ENCODE peak calls at places on chromosomes 13 and 19, in six cellular contexts. One of them, this sample, is unnamed.

GRCh38 chr19:9847087-9847671 is 12.1 kb downstream of the PIN1 start:
- DNase-seq in cardiac fibroblast: peak; percentile 93
- DNase-seq in epithelial cell of proximal tubule: no peak
- DNase-seq in AG09309: peak; percentile 91
- DNase-seq in AG04450: peak; percentile 90
- DNase-seq in lower lobe of right lung: no peak
- DNase-seq in this sample: peak; percentile 70

GRCh38 chr13:64934569-64935362 is 2295.4 kb downstream of the PCDH9 start:
- DNase-seq in epithelial cell of proximal tubule: no peak
- DNase-seq in lower lobe of right lung: no peak
- DNase-seq in AG09309: no peak
- DNase-seq in AG04450: no peak
- DNase-seq in cardiac fibroblast: no peak
- DNase-seq in this sample: no peak

GRCh38 chr13:78680611-78681010 is 21.7 kb upstream of the OBI1 start:
- DNase-seq in cardiac fibroblast: no peak
- DNase-seq in epithelial cell of proximal tubule: no peak
- DNase-seq in lower lobe of right lung: no peak
- DNase-seq in AG09309: no peak
- DNase-seq in AG04450: no peak
- DNase-seq in this sample: no peak

GRCh38 chr19:50803633-50804419 is 13.6 kb downstream of the ACP4 start:
- DNase-seq in cardiac fibroblast: peak; percentile 15
- DNase-seq in AG04450: no peak
- DNase-seq in AG09309: no peak
- DNase-seq in lower lobe of right lung: no peak
- DNase-seq in epithelial cell of proximal tubule: no peak
- DNase-seq in this sample: no peak

GRCh38 chr19:7942981-7943443 is 454 bp downstream of the TIMM44 start:
- DNase-seq in AG09309: no peak
- DNase-seq in lower lobe of right lung: no peak
- DNase-seq in cardiac fibroblast: no peak
- DNase-seq in AG04450: no peak
- DNase-seq in epithelial cell of proximal tubule: no peak
- DNase-seq in this sample: no peak

GRCh38 chr13:42747399-42747873 is 33.9 kb upstream of the FAM216B start:
- DNase-seq in lower lobe of right lung: no peak
- DNase-seq in AG04450: peak; percentile 94
- DNase-seq in cardiac fibroblast: peak; percentile 70
- DNase-seq in epithelial cell of proximal tubule: peak; percentile 31
- DNase-seq in AG09309: peak; percentile 80
- DNase-seq in this sample: no peak

GRCh38 chr13:37869506-37869755 is 141 bp downstream of the TRPC4 start:
- DNase-seq in cardiac fibroblast: no peak
- DNase-seq in AG04450: no peak
- DNase-seq in AG09309: no peak
- DNase-seq in epithelial cell of proximal tubule: no peak
- DNase-seq in lower lobe of right lung: no peak
- DNase-seq in this sample: no peak

GRCh38 chr19:4089400-4089908 is 22.8 kb upstream of the ZBTB7A start:
- DNase-seq in AG04450: no peak
- DNase-seq in lower lobe of right lung: peak; percentile 78
- DNase-seq in AG09309: no peak
- DNase-seq in epithelial cell of proximal tubule: no peak
- DNase-seq in cardiac fibroblast: no peak
- DNase-seq in this sample: no peak

GRCh38 chr19:3033595-3034193 is 4.6 kb upstream of the TLE2 start:
- DNase-seq in AG09309: no peak
- DNase-seq in epithelial cell of proximal tubule: no peak
- DNase-seq in AG04450: no peak
- DNase-seq in lower lobe of right lung: no peak
- DNase-seq in cardiac fibroblast: no peak
- DNase-seq in this sample: no peak

GRCh38 chr19:5250127-5250659 is 90.4 kb downstream of the PTPRS start:
- DNase-seq in cardiac fibroblast: no peak
- DNase-seq in AG04450: no peak
- DNase-seq in epithelial cell of proximal tubule: no peak
- DNase-seq in lower lobe of right lung: no peak
- DNase-seq in AG09309: no peak
- DNase-seq in this sample: no peak

GRCh38 chr13:69264362-69265334 is 843.0 kb upstream of the ATXN8OS start:
- DNase-seq in epithelial cell of proximal tubule: no peak
- DNase-seq in AG09309: no peak
- DNase-seq in AG04450: no peak
- DNase-seq in lower lobe of right lung: no peak
- DNase-seq in cardiac fibroblast: no peak
- DNase-seq in this sample: no peak

GRCh38 chr13:94546071-94546839 is 49.7 kb downstream of the TGDS start:
- DNase-seq in AG04450: no peak
- DNase-seq in lower lobe of right lung: no peak
- DNase-seq in AG09309: no peak
- DNase-seq in epithelial cell of proximal tubule: no peak
- DNase-seq in cardiac fibroblast: no peak
- DNase-seq in this sample: no peak

GRCh38 chr13:94550030-94550738 is 45.8 kb downstream of the TGDS start:
- DNase-seq in AG09309: peak; percentile 7
- DNase-seq in AG04450: peak; percentile 7
- DNase-seq in cardiac fibroblast: peak; percentile 50
- DNase-seq in epithelial cell of proximal tubule: peak; percentile 13
- DNase-seq in lower lobe of right lung: no peak
- DNase-seq in this sample: no peak

GRCh38 chr13:94549241-94550029 is 46.5 kb downstream of the TGDS start:
- DNase-seq in lower lobe of right lung: peak; percentile 96
- DNase-seq in cardiac fibroblast: peak; percentile 97
- DNase-seq in epithelial cell of proximal tubule: peak; percentile 78
- DNase-seq in AG09309: peak; percentile 89
- DNase-seq in AG04450: peak; percentile 92
- DNase-seq in this sample: peak; percentile 59

GRCh38 chr13:94552095-94552494 is 43.9 kb downstream of the TGDS start:
- DNase-seq in cardiac fibroblast: no peak
- DNase-seq in AG09309: no peak
- DNase-seq in lower lobe of right lung: no peak
- DNase-seq in AG04450: no peak
- DNase-seq in epithelial cell of proximal tubule: no peak
- DNase-seq in this sample: no peak

DNA sequence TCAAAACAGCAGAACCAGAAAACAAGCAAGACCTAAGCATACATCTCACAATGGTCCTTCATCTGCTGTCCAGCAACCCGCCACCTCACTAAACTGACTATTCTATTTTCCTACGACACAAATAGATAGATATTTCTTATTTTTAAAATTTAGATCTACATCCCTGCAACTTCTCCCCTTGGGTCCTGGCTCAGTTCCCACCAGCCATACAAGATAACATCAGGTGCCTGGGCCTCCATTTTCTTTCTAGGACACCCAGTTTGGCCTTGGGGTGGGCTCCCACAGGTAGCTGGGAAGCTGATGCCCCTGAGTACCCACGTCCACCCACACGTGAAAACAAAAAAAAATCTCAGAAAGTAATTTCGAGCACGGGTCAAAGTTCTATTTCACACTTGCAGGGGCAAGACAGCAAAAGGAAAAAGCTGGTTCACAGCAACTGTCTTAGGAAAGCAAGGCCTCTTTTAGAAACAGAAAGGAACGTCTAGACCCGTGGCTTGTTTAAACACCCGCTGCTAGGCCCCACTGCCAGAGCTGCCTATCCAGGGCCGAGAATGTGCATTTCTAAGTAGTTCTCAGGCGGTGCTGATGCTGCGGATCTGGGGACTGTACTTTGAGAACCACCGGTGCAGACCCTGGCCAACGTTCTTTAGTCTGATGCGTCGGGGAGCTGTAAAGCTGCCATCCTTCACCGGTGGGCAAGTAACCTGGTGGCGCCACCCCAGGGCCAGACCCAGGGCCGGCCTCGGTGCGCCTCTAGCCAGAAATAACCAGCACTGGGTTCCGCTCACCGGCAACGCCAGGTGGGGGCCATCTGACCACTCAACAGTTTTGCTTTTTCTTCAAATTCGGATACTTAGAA is 47.3 kb downstream of the TGDS start:
- DNase-seq in AG04450: no peak
- DNase-seq in epithelial cell of proximal tubule: peak; percentile 2
- DNase-seq in cardiac fibroblast: peak; percentile 51
- DNase-seq in lower lobe of right lung: peak; percentile 71
- DNase-seq in AG09309: peak; percentile 7
- DNase-seq in this sample: no peak
- TF ChIP-seq CTCF in AG04450: no peak
- TF ChIP-seq CTCF in epithelial cell of proximal tubule: peak; percentile 19
- TF ChIP-seq CTCF in cardiac fibroblast: peak; percentile 5
- TF ChIP-seq CTCF in lower lobe of right lung: peak; percentile 24
- TF ChIP-seq CTCF in AG09309: no peak
- TF ChIP-seq CTCF in this sample: no peak

DNA sequence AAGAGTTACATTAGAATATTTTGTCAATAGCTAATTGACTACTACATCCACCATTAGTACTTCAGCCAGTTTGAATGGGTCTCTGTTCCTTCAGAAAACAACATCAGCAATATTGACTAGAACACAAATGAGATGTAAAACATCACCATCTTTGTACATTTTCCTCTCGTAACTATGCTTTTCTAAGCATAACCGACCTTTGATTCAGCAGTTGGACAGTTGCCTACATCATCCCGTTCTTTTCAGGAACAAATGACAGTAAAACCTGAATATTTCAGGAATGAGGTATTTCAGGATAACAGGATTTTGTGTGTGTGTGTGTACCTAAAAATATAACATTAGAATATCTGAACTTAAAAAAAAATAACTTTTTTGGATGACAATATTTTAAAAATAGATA is 60.9 kb downstream of the STARD13 start:
- DNase-seq in AG09309: no peak
- DNase-seq in epithelial cell of proximal tubule: no peak
- DNase-seq in lower lobe of right lung: no peak
- DNase-seq in cardiac fibroblast: peak; percentile 51
- DNase-seq in AG04450: no peak
- DNase-seq in this sample: no peak
- TF ChIP-seq CTCF in AG09309: no peak
- TF ChIP-seq CTCF in epithelial cell of proximal tubule: no peak
- TF ChIP-seq CTCF in lower lobe of right lung: no peak
- TF ChIP-seq CTCF in cardiac fibroblast: no peak
- TF ChIP-seq CTCF in AG04450: no peak
- TF ChIP-seq CTCF in this sample: no peak

DNA sequence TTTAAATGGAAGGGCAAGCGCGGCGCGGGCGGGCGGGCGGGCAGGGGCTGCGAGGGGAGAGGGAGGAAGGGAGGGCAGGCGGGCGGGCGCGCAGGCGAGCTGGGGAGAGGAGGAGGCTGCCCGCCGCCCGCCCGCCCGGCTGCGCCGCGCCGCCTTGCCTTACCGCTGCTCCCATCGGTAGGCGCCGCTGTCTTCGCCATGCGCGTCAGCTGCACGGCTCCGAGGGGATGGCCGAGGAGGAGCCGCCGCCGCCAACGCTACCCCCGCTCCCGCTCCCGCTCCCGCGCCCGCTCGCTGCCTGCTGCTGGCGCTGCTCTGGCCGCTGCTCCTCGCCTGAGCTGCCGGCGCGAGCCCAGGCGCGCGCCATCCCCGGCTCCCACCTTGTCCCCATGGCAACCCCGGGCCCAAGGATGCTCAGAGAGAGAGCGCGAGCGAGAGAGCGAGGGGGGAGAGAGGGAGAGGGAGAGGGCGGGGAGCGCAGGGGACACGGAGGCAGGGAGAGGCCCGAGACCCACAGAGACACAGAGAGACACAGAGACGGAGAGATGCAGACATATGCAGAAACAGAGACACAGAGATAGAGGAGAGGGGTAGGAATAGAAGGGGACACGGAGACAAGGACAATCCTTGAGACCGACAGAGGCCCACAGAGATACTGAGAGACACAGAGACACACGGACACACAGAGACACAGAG is 40.3 kb downstream of the DEDD2 start:
- DNase-seq in lower lobe of right lung: peak; percentile 80
- DNase-seq in cardiac fibroblast: peak; percentile 73
- DNase-seq in AG09309: no peak
- DNase-seq in AG04450: peak; percentile 32
- DNase-seq in epithelial cell of proximal tubule: no peak
- DNase-seq in this sample: peak; percentile 47
- TF ChIP-seq CTCF in lower lobe of right lung: peak; percentile 46
- TF ChIP-seq CTCF in cardiac fibroblast: peak; percentile 28
- TF ChIP-seq CTCF in AG09309: peak; percentile 33
- TF ChIP-seq CTCF in AG04450: peak; percentile 40
- TF ChIP-seq CTCF in epithelial cell of proximal tubule: peak; percentile 13
- TF ChIP-seq CTCF in this sample: peak; percentile 42

GRCh38 chr19:19361075-19361594 is 40.5 kb downstream of the MAU2 start:
- DNase-seq in AG09309: peak; percentile 50
- DNase-seq in lower lobe of right lung: peak; percentile 72
- DNase-seq in epithelial cell of proximal tubule: no peak
- DNase-seq in AG04450: peak; percentile 58
- DNase-seq in cardiac fibroblast: peak; percentile 89
- DNase-seq in this sample: peak; percentile 66
- TF ChIP-seq CTCF in AG09309: peak; percentile 80
- TF ChIP-seq CTCF in lower lobe of right lung: peak; percentile 87
- TF ChIP-seq CTCF in epithelial cell of proximal tubule: peak; percentile 75
- TF ChIP-seq CTCF in AG04450: peak; percentile 77
- TF ChIP-seq CTCF in cardiac fibroblast: peak; percentile 89
- TF ChIP-seq CTCF in this sample: peak; percentile 56

GRCh38 chr19:57403737-57404537 is 7.0 kb upstream of the ZNF17 start:
- DNase-seq in cardiac fibroblast: no peak
- DNase-seq in AG04450: no peak
- DNase-seq in epithelial cell of proximal tubule: no peak
- DNase-seq in lower lobe of right lung: no peak
- DNase-seq in AG09309: no peak
- DNase-seq in this sample: no peak

GRCh38 chr19:57410748-57411671 is at the start of gene ZNF17:
- DNase-seq in AG04450: peak; percentile 83
- DNase-seq in epithelial cell of proximal tubule: peak; percentile 56
- DNase-seq in AG09309: peak; percentile 70
- DNase-seq in lower lobe of right lung: peak; percentile 97
- DNase-seq in cardiac fibroblast: peak; percentile 95
- DNase-seq in this sample: peak; percentile 88

GRCh38 chr19:57406516-57407123 is 4.3 kb upstream of the ZNF17 start:
- DNase-seq in cardiac fibroblast: peak; percentile 69
- DNase-seq in AG04450: peak; percentile 15
- DNase-seq in epithelial cell of proximal tubule: peak; percentile 22
- DNase-seq in lower lobe of right lung: peak; percentile 62
- DNase-seq in AG09309: no peak
- DNase-seq in this sample: peak; percentile 75
- TF ChIP-seq CTCF in cardiac fibroblast: peak; percentile 92
- TF ChIP-seq CTCF in AG04450: peak; percentile 86
- TF ChIP-seq CTCF in epithelial cell of proximal tubule: peak; percentile 90
- TF ChIP-seq CTCF in lower lobe of right lung: peak; percentile 70
- TF ChIP-seq CTCF in AG09309: peak; percentile 91
- TF ChIP-seq CTCF in this sample: peak; percentile 94

This sample was measured in D721Med.